ENCODE peak calls at places on chromosomes 13 and 19, in ten cellular contexts. One of them, this sample, is unnamed. For H3K4me1, the result is how much of the 10 kb centered on the place peaks cover.

GRCh38 chr13:93254775-93255174 is 28.2 kb downstream of the GPC6 start:
- DNase-seq in adrenal gland: no peak
- DNase-seq in ascending aorta: peak
- DNase-seq in ovary: no peak
- DNase-seq in Caco-2: no peak
- DNase-seq in psoas muscle: no peak
- DNase-seq in fibroblast of lung: no peak
- DNase-seq in foreskin keratinocyte: no peak
- DNase-seq in A549: no peak
- DNase-seq in PC-9: no peak
- DNase-seq in this sample: no peak

GRCh38 chr13:81738364-81738763 is 1397.4 kb upstream of the SPRY2 start:
- DNase-seq in adrenal gland: no peak
- DNase-seq in ascending aorta: no peak
- DNase-seq in ovary: no peak
- DNase-seq in Caco-2: no peak
- DNase-seq in psoas muscle: no peak
- DNase-seq in fibroblast of lung: no peak
- DNase-seq in foreskin keratinocyte: peak
- DNase-seq in A549: peak
- DNase-seq in PC-9: no peak
- DNase-seq in this sample: no peak

GRCh38 chr13:74243637-74244526 is 109.7 kb upstream of the KLF12 start:
- DNase-seq in adrenal gland: no peak
- DNase-seq in ascending aorta: no peak
- DNase-seq in ovary: no peak
- DNase-seq in Caco-2: no peak
- DNase-seq in psoas muscle: no peak
- DNase-seq in fibroblast of lung: peak
- DNase-seq in foreskin keratinocyte: peak
- DNase-seq in A549: no peak
- DNase-seq in PC-9: no peak
- DNase-seq in this sample: no peak

GRCh38 chr13:92573467-92574057 is 653.0 kb upstream of the GPC6 start:
- DNase-seq in adrenal gland: no peak
- DNase-seq in ascending aorta: no peak
- DNase-seq in ovary: no peak
- DNase-seq in Caco-2: no peak
- DNase-seq in psoas muscle: no peak
- DNase-seq in fibroblast of lung: peak
- DNase-seq in foreskin keratinocyte: no peak
- DNase-seq in A549: peak
- DNase-seq in PC-9: no peak
- DNase-seq in this sample: no peak

GRCh38 chr19:48565090-48565489 is 13.1 kb downstream of the SULT2B1 start:
- DNase-seq in adrenal gland: no peak
- DNase-seq in ascending aorta: no peak
- DNase-seq in ovary: no peak
- DNase-seq in Caco-2: peak
- DNase-seq in psoas muscle: no peak
- DNase-seq in fibroblast of lung: peak
- DNase-seq in foreskin keratinocyte: no peak
- DNase-seq in A549: peak
- DNase-seq in PC-9: peak
- DNase-seq in this sample: no peak

GRCh38 chr13:110589991-110590390 is 25.4 kb upstream of the NAXD start:
- DNase-seq in adrenal gland: no peak
- DNase-seq in ascending aorta: no peak
- DNase-seq in ovary: no peak
- DNase-seq in Caco-2: no peak
- DNase-seq in psoas muscle: no peak
- DNase-seq in fibroblast of lung: no peak
- DNase-seq in foreskin keratinocyte: no peak
- DNase-seq in A549: no peak
- DNase-seq in PC-9: no peak
- DNase-seq in this sample: no peak

GRCh38 chr13:21837841-21838551 is 167.1 kb downstream of the FGF9 start:
- DNase-seq in adrenal gland: no peak
- DNase-seq in ascending aorta: no peak
- DNase-seq in ovary: no peak
- DNase-seq in Caco-2: no peak
- DNase-seq in psoas muscle: no peak
- DNase-seq in fibroblast of lung: no peak
- DNase-seq in foreskin keratinocyte: no peak
- DNase-seq in A549: no peak
- DNase-seq in PC-9: no peak
- DNase-seq in this sample: no peak

GRCh38 chr13:113656831-113657671 is 947 bp downstream of the ATP4B start:
- DNase-seq in adrenal gland: peak
- DNase-seq in ascending aorta: peak
- DNase-seq in ovary: peak
- DNase-seq in Caco-2: peak
- DNase-seq in psoas muscle: peak
- DNase-seq in fibroblast of lung: no peak
- DNase-seq in foreskin keratinocyte: no peak
- DNase-seq in A549: no peak
- DNase-seq in PC-9: no peak
- DNase-seq in this sample: peak

GRCh38 chr13:46866150-46866549 is 30.7 kb downstream of the HTR2A start:
- DNase-seq in adrenal gland: peak
- DNase-seq in ascending aorta: no peak
- DNase-seq in ovary: no peak
- DNase-seq in Caco-2: peak
- DNase-seq in psoas muscle: no peak
- DNase-seq in fibroblast of lung: peak
- DNase-seq in foreskin keratinocyte: peak
- DNase-seq in A549: peak
- DNase-seq in PC-9: no peak
- DNase-seq in this sample: no peak

GRCh38 chr19:38657633-38658222 is 10.3 kb downstream of the ACTN4 start:
- DNase-seq in adrenal gland: peak
- DNase-seq in ascending aorta: no peak
- DNase-seq in ovary: no peak
- DNase-seq in Caco-2: no peak
- DNase-seq in psoas muscle: no peak
- DNase-seq in fibroblast of lung: peak
- DNase-seq in foreskin keratinocyte: peak
- DNase-seq in A549: peak
- DNase-seq in PC-9: peak
- DNase-seq in this sample: no peak

GRCh38 chr13:19169991-19170390 is 11.6 kb downstream of the TUBA3C start:
- DNase-seq in adrenal gland: no peak
- DNase-seq in ascending aorta: no peak
- DNase-seq in ovary: no peak
- DNase-seq in Caco-2: no peak
- DNase-seq in psoas muscle: no peak
- DNase-seq in fibroblast of lung: no peak
- DNase-seq in foreskin keratinocyte: no peak
- DNase-seq in A549: no peak
- DNase-seq in PC-9: no peak
- DNase-seq in this sample: no peak

DNA sequence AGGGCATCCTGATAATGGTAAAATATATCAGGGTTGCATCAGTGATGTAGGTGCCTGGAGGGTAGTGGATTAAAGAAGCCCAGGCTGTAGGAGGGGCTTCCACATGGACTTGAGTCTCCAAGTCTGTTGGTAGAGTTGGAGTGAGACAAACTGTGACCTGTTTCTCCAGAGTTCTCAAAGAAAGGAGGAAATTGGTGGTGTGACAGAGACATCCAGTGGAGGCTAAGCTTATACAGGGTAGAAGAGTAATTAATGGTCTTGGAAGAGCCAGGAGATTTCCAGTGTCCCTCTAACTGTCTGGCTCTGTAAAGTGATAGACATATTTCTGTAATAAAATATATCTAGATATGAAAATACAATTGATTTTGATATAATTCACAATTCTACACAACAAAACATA is 61.1 kb downstream of the GPC5 start:
- DNase-seq in adrenal gland: no peak
- DNase-seq in ascending aorta: no peak
- DNase-seq in ovary: no peak
- DNase-seq in Caco-2: no peak
- DNase-seq in psoas muscle: no peak
- DNase-seq in fibroblast of lung: no peak
- DNase-seq in foreskin keratinocyte: no peak
- DNase-seq in A549: no peak
- DNase-seq in PC-9: no peak
- DNase-seq in this sample: no peak
- TF ChIP-seq CTCF in adrenal gland: no peak
- TF ChIP-seq CTCF in ascending aorta: peak
- TF ChIP-seq CTCF in ovary: no peak
- TF ChIP-seq CTCF in Caco-2: no peak
- TF ChIP-seq CTCF in psoas muscle: no peak
- TF ChIP-seq CTCF in fibroblast of lung: no peak
- TF ChIP-seq CTCF in foreskin keratinocyte: no peak
- TF ChIP-seq CTCF in A549: no peak
- TF ChIP-seq CTCF in PC-9: no peak
- TF ChIP-seq CTCF in this sample: no peak

GRCh38 chr19:19457691-19458090 is 52.2 kb downstream of the GATAD2A start:
- DNase-seq in adrenal gland: no peak
- DNase-seq in ascending aorta: no peak
- DNase-seq in ovary: no peak
- DNase-seq in Caco-2: no peak
- DNase-seq in psoas muscle: no peak
- DNase-seq in fibroblast of lung: no peak
- DNase-seq in foreskin keratinocyte: no peak
- DNase-seq in A549: no peak
- DNase-seq in PC-9: no peak
- DNase-seq in this sample: no peak
- H3K4me1 ChIP-seq in adrenal gland: under half
- H3K4me1 ChIP-seq in ascending aorta: under half
- H3K4me1 ChIP-seq in ovary: under half
- H3K4me1 ChIP-seq in Caco-2: under half
- H3K4me1 ChIP-seq in psoas muscle: half or more
- H3K4me1 ChIP-seq in fibroblast of lung: under half
- H3K4me1 ChIP-seq in foreskin keratinocyte: under half
- H3K4me1 ChIP-seq in A549: under half
- H3K4me1 ChIP-seq in PC-9: under half
- H3K4me1 ChIP-seq in this sample: under half

GRCh38 chr19:40235238-40236025 is 8.9 kb upstream of the CCNP start:
- DNase-seq in adrenal gland: no peak
- DNase-seq in ascending aorta: no peak
- DNase-seq in ovary: no peak
- DNase-seq in Caco-2: no peak
- DNase-seq in psoas muscle: no peak
- DNase-seq in fibroblast of lung: no peak
- DNase-seq in foreskin keratinocyte: no peak
- DNase-seq in A549: no peak
- DNase-seq in PC-9: no peak
- DNase-seq in this sample: no peak
- TF ChIP-seq CTCF in adrenal gland: no peak
- TF ChIP-seq CTCF in ascending aorta: no peak
- TF ChIP-seq CTCF in ovary: no peak
- TF ChIP-seq CTCF in Caco-2: peak
- TF ChIP-seq CTCF in psoas muscle: no peak
- TF ChIP-seq CTCF in fibroblast of lung: no peak
- TF ChIP-seq CTCF in foreskin keratinocyte: peak
- TF ChIP-seq CTCF in A549: peak
- TF ChIP-seq CTCF in PC-9: no peak
- TF ChIP-seq CTCF in this sample: no peak

GRCh38 chr13:100765021-100765420 is 90.4 kb upstream of the TMTC4 start:
- DNase-seq in adrenal gland: no peak
- DNase-seq in ascending aorta: no peak
- DNase-seq in ovary: no peak
- DNase-seq in Caco-2: no peak
- DNase-seq in psoas muscle: no peak
- DNase-seq in fibroblast of lung: no peak
- DNase-seq in foreskin keratinocyte: no peak
- DNase-seq in A549: no peak
- DNase-seq in PC-9: no peak
- DNase-seq in this sample: no peak
- H3K4me1 ChIP-seq in adrenal gland: under half
- H3K4me1 ChIP-seq in ascending aorta: under half
- H3K4me1 ChIP-seq in ovary: under half
- H3K4me1 ChIP-seq in Caco-2: under half
- H3K4me1 ChIP-seq in psoas muscle: under half
- H3K4me1 ChIP-seq in fibroblast of lung: under half
- H3K4me1 ChIP-seq in foreskin keratinocyte: under half
- H3K4me1 ChIP-seq in A549: under half
- H3K4me1 ChIP-seq in PC-9: under half
- H3K4me1 ChIP-seq in this sample: under half

This sample was measured in tibial artery.